ENCODE peak calls at places on chromosomes 4 and X, in nine cellular contexts. L is IMR-90, B is pancreas, Q is PC-3, V is lower leg skin, K is ovary, X is choroid plexus epithelial cell, T is astrocyte of the spinal cord, W is GM23248. U is an unnamed sample.

GRCh38 chrX:108437789-108438623 is at the start of gene COL4A6:
- DNase-seq in W (peak), B (peak), V (no peak), T (no peak), L (no peak), X (no peak), Q (no peak), K (peak), U (no peak)

GRCh38 chr4:73740353-73740778 is at the start of gene CXCL8:
- DNase-seq in Q (peak), B (peak), W (peak), K (peak), T (peak), V (peak), L (peak), X (peak), U (peak)

GRCh38 chr4:35358001-35358584 is 886.2 kb downstream of the ARAP2 start:
- DNase-seq in X (no peak), K (no peak), T (no peak), B (no peak), Q (peak), V (no peak), W (no peak), L (no peak), U (no peak)

GRCh38 chr4:6686104-6686787 is 7.4 kb upstream of the S100P start:
- DNase-seq in V (no peak), X (no peak), L (no peak), W (no peak), B (no peak), T (no peak), K (no peak), Q (no peak), U (no peak)

GRCh38 chrX:68462653-68463052 is 29.4 kb upstream of the OPHN1 start:
- DNase-seq in T (peak), X (peak), L (peak), V (no peak), B (no peak), W (peak), K (no peak), Q (peak), U (no peak)

GRCh38 chr4:76764251-76764650 is 133.7 kb downstream of the SOWAHB start:
- DNase-seq in W (peak), K (no peak), X (peak), V (no peak), L (peak), T (peak), Q (no peak), B (no peak), U (no peak)

GRCh38 chrX:63506320-63506719 is 155.2 kb upstream of the SPIN4 start:
- DNase-seq in L (peak), Q (peak), V (no peak), T (peak), B (no peak), X (peak), W (peak), K (no peak), U (no peak)

GRCh38 chrX:134694935-134695334 is 36.7 kb upstream of the PLAC1 start:
- DNase-seq in K (no peak), V (no peak), X (no peak), T (no peak), W (no peak), B (no peak), Q (no peak), L (no peak), U (no peak)

GRCh38 chr4:186688150-186688943 is 35.3 kb downstream of the FAT1 start:
- DNase-seq in L (no peak), B (no peak), T (no peak), K (no peak), V (no peak), W (no peak), Q (no peak), X (no peak), U (no peak)

GRCh38 chrX:54602563-54602962 is 72.5 kb downstream of the GNL3L start:
- DNase-seq in Q (no peak), W (no peak), X (no peak), K (no peak), L (no peak), B (no peak), T (no peak), V (no peak), U (no peak)

GRCh38 chr4:102036619-102037376 is 246.3 kb downstream of the BANK1 start:
- DNase-seq in V (no peak), L (peak), B (no peak), Q (no peak), K (no peak), X (peak), W (peak), T (peak), U (no peak)

GRCh38 chr4:173257732-173258717 is 76.1 kb downstream of the HMGB2 start:
- DNase-seq in B (peak), X (peak), T (peak), V (no peak), W (peak), Q (peak), L (peak), K (peak), U (peak)

GRCh38 chrX:122188751-122189150 is 995.3 kb upstream of the GRIA3 start:
- DNase-seq in B (no peak), W (peak), T (no peak), K (no peak), L (no peak), Q (peak), V (no peak), X (peak), U (no peak)

GRCh38 chr4:102061133-102061532 is 270.6 kb downstream of the BANK1 start:
- DNase-seq in T (no peak), Q (no peak), W (no peak), X (no peak), L (no peak), V (no peak), K (no peak), B (no peak), U (no peak)

GRCh38 chr4:71541541-71541940 is 202.7 kb downstream of the SLC4A4 start:
- DNase-seq in Q (no peak), L (no peak), X (no peak), V (no peak), K (no peak), B (no peak), W (no peak), T (no peak), U (no peak)

GRCh38 chrX:136268051-136269048 is 17.1 kb upstream of the MAP7D3 start:
- DNase-seq in B (peak), Q (peak), V (no peak), X (peak), K (no peak), T (peak), L (peak), W (peak), U (no peak)

GRCh38 chr4:150297861-150298474 is 219.7 kb downstream of the DCLK2 start:
- DNase-seq in L (peak), V (no peak), K (peak), W (peak), B (peak), X (peak), Q (peak), T (peak), U (peak)

GRCh38 chr4:187276786-187277408 is 553.2 kb upstream of the FAT1 start:
- DNase-seq in V (no peak), T (peak), K (no peak), Q (peak), W (peak), X (peak), B (no peak), L (peak), U (peak)

GRCh38 chr4:40301592-40301991 is 33.5 kb upstream of the CHRNA9 start:
- DNase-seq in Q (no peak), B (no peak), L (no peak), K (no peak), W (no peak), T (no peak), V (peak), X (no peak), U (no peak)

GRCh38 chrX:53186363-53186762 is 38.6 kb downstream of the KDM5C start:
- DNase-seq in L (peak), K (no peak), Q (peak), W (peak), V (no peak), X (peak), T (no peak), B (no peak), U (no peak)

DNA sequence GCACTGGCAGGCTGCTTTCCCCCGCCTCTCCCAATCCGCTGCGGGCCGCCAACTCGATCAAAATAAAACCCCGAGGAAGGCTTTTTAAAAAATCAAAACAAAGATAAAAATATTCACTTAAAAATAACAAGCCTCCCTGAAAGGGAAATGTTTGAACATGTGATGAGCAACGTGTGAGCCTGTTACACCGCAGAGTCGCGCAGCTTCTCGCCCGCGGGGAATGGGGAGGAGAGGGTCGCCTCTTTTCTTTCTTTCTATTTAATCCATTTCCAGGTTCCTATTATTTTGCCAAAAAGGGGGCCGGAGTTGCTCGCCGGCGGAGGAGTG is 326.0 kb upstream of the F9 start:
- DNase-seq in V (no peak), W (no peak), T (no peak), B (no peak), X (no peak), L (no peak), K (no peak), Q (no peak), U (no peak)
- H3K4me3 ChIP-seq in V (peak), W (peak), T (peak), B (peak), X (peak), L (no peak), K (peak), Q (peak), U (peak)

GRCh38 chrX:155998761-155999510 is 1.4 kb downstream of the IL9R start:
- DNase-seq in L (no peak), T (no peak), K (no peak), W (no peak), X (no peak), Q (no peak), B (no peak), V (peak), U (no peak)

GRCh38 chrX:155995476-155995875 is 2.0 kb upstream of the IL9R start:
- DNase-seq in W (no peak), B (no peak), Q (no peak), K (no peak), X (no peak), L (no peak), V (no peak), T (no peak), U (no peak)

GRCh38 chrX:156000361-156000926 is 2.9 kb downstream of the IL9R start:
- DNase-seq in X (no peak), T (no peak), Q (no peak), B (no peak), V (peak), K (no peak), W (no peak), L (no peak), U (no peak)

GRCh38 chrX:155997436-155997835 is at the start of gene IL9R:
- DNase-seq in X (no peak), W (no peak), L (no peak), Q (no peak), T (no peak), V (peak), K (no peak), B (no peak), U (no peak)

DNA sequence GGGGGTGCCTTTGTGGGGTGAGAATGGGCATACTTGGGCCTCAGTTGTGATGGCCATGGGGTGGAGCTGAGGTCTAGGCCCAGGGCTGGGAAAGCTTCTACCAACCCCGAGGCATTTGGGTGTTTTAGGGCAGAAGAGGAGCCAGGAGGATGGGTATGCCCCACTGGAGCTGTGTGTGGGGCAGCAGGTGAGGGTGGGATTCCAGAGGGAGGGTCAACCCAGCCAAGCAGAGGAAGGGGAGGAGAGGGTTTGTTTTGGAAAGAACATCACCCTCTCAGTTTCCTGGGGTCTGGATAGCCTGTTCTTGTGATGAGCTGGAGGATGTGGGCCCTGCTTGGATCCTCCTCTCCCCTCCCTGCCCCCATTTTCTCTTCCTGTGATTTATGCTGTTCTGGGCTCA is 620 bp downstream of the IL9R start:
- DNase-seq in T (no peak), V (peak), K (no peak), L (no peak), X (no peak), W (no peak), Q (no peak), B (no peak), U (no peak)
- H3K4me3 ChIP-seq in T (no peak), V (no peak), K (no peak), L (no peak), X (no peak), W (no peak), Q (no peak), B (no peak), U (no peak)

DNA sequence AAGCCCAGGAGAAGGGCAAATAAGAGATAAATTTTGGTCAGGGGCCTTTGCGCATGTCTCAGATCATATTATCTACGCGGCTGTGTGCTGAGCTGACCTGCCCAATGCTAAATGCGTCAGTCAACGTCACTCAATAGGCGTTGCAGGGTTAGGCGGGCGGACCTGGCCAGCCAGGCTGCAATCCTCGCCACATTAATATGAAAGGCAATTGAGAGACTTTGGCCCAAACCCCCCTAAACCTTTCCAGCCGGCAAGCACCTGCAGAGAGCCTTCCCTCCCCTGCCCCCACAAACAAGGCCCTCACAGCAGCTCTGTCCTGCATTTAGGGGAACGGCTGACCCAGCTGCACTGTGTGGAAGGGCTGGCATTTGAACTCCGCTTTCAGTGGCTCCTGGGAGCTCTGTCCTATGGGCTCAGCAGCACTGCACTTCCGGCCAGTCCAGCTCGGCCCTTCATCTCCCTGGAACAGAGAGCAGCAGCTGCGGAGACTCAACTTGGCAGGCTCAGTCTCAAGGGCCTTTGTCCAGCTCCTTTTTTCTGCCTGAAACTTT is 133.5 kb downstream of the AFAP1 start:
- DNase-seq in Q (no peak), L (peak), B (peak), W (no peak), K (peak), T (peak), V (peak), X (peak), U (no peak)
- H3K4me3 ChIP-seq in Q (no peak), L (no peak), B (no peak), W (no peak), K (no peak), T (no peak), V (no peak), X (no peak), U (no peak)

GRCh38 chrX:110944323-110944761 is 148.7 kb upstream of the CHRDL1 start:
- DNase-seq in T (peak), W (no peak), L (no peak), B (peak), K (peak), Q (no peak), V (peak), X (no peak), U (no peak)
- H3K4me3 ChIP-seq in T (peak), W (no peak), L (no peak), B (peak), K (no peak), Q (no peak), V (no peak), X (no peak), U (no peak)

DNA sequence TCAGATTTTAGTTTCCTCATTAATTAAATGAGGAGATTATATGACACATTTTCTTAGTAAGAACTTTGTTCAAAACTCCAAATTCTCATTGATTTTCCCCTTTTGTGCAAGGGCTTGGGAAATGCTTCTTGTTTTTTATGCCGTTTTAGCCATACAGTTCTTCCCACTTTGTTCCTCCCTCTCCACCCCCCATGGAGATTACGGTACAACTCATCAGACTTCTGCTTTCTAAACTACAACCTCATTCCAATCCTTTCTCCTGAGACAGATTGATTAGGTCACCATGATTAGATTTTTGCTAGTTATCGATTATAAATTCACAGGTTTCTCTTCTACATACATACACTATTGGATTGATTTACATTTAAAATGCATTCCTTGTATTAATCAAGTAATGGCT is 10.9 kb upstream of the BBS7 start:
- DNase-seq in V (no peak), B (no peak), Q (no peak), W (no peak), X (no peak), T (no peak), L (no peak), K (no peak), U (no peak)
- H3K4me3 ChIP-seq in V (no peak), B (no peak), Q (no peak), W (no peak), X (no peak), T (no peak), L (no peak), K (no peak), U (no peak)

U was measured in AG04450.